ENCODE peak calls at places on chromosomes 2 and 18, in four cellular contexts. D, B, E and X are unnamed samples. For H3K9me3, the result is how much of the 10 kb centered on the place peaks cover.

GRCh38 chr2:152432206-152432653 is 97.3 kb downstream of the FMNL2 start:
- DNase-seq in D (peak), E (no peak), B (no peak), X (no peak)

GRCh38 chr2:9556121-9556869 is 665 bp upstream of the ADAM17 start:
- DNase-seq in B (no peak), D (no peak), E (no peak), X (no peak)

GRCh38 chr2:172137943-172138342 is 35.2 kb upstream of the DLX2 start:
- DNase-seq in B (no peak), E (no peak), D (no peak), X (no peak)

GRCh38 chr18:68428026-68428425 is 286.9 kb downstream of the TMX3 start:
- DNase-seq in D (no peak), B (no peak), E (no peak), X (no peak)

GRCh38 chr2:161036926-161037325 is 123.3 kb upstream of the TANK start:
- DNase-seq in E (no peak), B (no peak), D (no peak), X (no peak)

GRCh38 chr18:33316146-33316587 is 124.4 kb downstream of the CCDC178 start:
- DNase-seq in B (no peak), D (no peak), E (no peak), X (peak)

GRCh38 chr2:61636686-61637085 is 98.5 kb upstream of the XPO1 start:
- DNase-seq in B (no peak), D (no peak), E (no peak), X (no peak)

GRCh38 chr2:159224061-159224813 is 62.3 kb downstream of the WDSUB1 start:
- DNase-seq in B (no peak), E (no peak), D (no peak), X (no peak)

GRCh38 chr2:207937818-207938217 is 87.5 kb downstream of the PLEKHM3 start:
- DNase-seq in D (no peak), E (no peak), B (no peak), X (no peak)

GRCh38 chr2:196487426-196487825 is 152.1 kb upstream of the CCDC150 start:
- DNase-seq in D (no peak), B (no peak), E (no peak), X (no peak)

GRCh38 chr2:240369725-240370585 is 65.5 kb upstream of the GPC1 start:
- DNase-seq in D (peak), E (peak), B (no peak), X (peak)

GRCh38 chr2:150530168-150530567 is 42.7 kb upstream of the RND3 start:
- DNase-seq in B (no peak), D (no peak), E (no peak), X (no peak)

GRCh38 chr2:79564065-79564464 is 51.2 kb downstream of the CTNNA2 start:
- DNase-seq in E (no peak), D (no peak), B (no peak), X (no peak)

GRCh38 chr2:193537531-193537930 is 1342.8 kb upstream of the TMEFF2 start:
- DNase-seq in B (no peak), D (no peak), E (no peak), X (no peak)

GRCh38 chr18:58967643-58968291 is 103.1 kb downstream of the ZNF532 start:
- DNase-seq in D (no peak), E (no peak), B (no peak), X (no peak)

GRCh38 chr2:226580403-226580802 is 219.2 kb downstream of the IRS1 start:
- DNase-seq in E (no peak), B (no peak), D (no peak), X (no peak)
- H3K9me3 ChIP-seq in E (under half), B (under half), D (under half), X (under half)

GRCh38 chr2:38353402-38353801 is 23.7 kb downstream of the ATL2 start:
- DNase-seq in D (no peak), B (no peak), E (no peak), X (no peak)

DNA sequence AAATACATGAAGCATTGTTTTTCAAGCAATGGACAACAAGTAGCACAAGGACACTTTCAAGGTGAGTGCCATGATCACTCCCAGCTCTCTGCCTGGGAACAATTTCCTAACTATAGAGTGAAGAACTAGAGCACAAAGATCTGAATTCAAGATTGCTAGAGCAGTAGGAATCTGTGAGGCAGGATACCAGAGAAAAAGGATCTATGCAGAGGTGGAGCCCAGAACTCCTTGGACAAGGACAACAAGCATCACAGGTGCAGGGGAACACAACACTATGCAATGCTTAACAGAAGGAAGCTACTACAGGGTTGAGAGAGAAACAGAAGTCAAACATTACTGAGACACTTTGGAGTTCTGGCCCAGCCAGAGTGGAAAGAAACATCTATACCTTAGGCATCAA is 24.7 kb downstream of the ATL2 start:
- DNase-seq in B (no peak), E (no peak), D (no peak), X (no peak)
- H3K27ac ChIP-seq in B (no peak), E (no peak), D (no peak), X (no peak)

DNA sequence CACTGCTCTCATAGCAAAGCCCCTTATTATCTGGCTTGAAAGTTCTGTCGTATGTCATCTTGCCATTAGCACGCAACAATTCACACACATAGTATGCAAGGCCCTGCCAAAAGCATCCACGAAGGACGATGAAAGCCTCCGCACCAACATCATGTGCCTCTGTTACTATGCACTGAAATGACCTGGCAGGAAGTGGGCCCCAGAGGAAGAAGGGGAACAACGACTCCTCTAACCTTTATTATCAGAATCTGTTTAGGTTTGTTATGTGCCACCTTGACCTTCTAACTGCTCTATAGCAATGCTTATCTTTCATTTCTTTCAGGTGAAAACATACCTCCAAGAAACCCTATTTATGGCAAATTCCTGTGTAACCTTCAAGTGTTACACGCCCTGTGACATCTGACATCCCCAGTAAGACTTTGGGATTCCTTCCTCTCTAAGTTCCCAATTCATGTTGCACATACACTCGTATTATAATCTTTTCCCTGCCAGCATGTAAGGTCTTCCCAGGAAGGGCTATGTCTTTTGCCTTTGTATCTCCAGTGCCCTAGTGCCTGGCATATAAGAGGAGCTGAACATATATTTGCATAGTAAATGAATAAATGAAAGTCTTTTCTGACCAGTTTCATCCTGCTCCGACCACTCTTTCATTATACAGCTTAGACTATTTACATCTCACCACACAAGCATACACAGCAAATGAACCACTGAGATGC is 7.0 kb upstream of the NDUFV2 start:
- DNase-seq in D (peak), B (no peak), E (no peak), X (peak)
- TF ChIP-seq EP300 in D (no peak), B (no peak), E (no peak), X (no peak)

DNA sequence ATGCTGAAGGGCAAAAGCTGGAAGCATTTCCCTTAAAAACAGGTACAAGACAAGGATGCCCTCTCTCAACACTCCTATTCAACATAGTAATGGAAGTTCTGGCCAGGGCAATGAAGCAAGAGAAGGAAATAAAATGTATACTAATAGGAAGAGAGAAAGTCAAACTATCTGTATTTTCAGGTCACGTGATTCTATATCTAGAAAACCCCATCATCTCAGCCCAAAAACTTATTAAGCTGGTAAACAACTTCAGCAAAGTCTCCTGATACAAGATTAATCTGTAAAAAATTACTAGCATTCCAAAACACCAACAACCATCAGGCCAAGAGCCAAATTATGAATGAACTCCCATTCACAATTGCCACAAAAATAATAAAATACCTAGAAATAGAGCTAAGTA is 213.2 kb upstream of the CNTNAP5 start:
- DNase-seq in D (no peak), E (no peak), B (no peak), X (no peak)
- H3K9me3 ChIP-seq in D (under half), E (under half), B (under half), X (under half)

GRCh38 chr2:138124521-138124920 is 160.2 kb downstream of the HNMT start:
- DNase-seq in E (no peak), B (no peak), D (no peak), X (no peak)
- H3K27ac ChIP-seq in E (no peak), B (no peak), D (peak), X (no peak)

DNA sequence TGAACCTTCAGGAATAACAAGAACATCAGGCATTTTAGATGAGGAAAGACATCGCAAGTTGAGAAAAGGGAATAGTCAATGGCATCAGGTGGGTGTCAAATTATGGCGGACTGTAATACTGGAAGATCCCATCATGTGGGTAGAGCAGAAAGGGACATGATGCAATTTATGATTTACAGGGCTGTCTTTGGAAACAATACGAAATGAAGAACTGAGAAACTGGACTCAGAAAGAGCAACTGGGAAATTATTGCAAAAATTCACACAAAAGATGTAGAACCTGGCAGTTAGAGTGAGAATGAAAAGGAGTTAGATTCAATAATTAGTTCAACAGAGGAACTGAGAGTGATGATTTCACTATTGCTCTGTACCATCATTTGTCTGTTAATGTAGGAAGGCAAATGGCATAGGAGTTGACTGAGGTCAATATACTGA is 1635.0 kb upstream of the ACVR2A start:
- DNase-seq in E (no peak), D (no peak), B (no peak), X (no peak)
- TF ChIP-seq EP300 in E (no peak), D (no peak), B (no peak), X (no peak)

DNA sequence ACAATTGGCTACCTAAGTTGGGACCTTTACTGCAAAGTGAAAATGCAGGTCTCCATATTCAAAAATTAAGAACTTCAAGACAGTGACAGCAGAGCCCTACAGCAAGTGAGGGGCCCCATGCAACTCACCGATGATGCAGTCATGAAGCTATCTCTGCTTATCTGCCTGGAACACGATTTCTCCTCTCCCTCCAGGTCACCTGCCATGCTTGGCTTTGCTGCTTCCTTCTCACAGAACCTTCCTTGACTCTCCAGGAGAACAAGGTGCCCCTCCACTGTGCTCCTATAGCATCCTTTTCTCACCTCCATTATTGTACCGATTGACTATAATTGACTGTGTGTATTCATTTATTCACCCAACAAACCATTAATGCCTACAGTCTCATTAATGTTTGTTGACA is 145.6 kb downstream of the LPIN1 start:
- DNase-seq in B (no peak), E (no peak), D (no peak), X (no peak)
- H3K9me3 ChIP-seq in B (under half), E (under half), D (under half), X (under half)

DNA sequence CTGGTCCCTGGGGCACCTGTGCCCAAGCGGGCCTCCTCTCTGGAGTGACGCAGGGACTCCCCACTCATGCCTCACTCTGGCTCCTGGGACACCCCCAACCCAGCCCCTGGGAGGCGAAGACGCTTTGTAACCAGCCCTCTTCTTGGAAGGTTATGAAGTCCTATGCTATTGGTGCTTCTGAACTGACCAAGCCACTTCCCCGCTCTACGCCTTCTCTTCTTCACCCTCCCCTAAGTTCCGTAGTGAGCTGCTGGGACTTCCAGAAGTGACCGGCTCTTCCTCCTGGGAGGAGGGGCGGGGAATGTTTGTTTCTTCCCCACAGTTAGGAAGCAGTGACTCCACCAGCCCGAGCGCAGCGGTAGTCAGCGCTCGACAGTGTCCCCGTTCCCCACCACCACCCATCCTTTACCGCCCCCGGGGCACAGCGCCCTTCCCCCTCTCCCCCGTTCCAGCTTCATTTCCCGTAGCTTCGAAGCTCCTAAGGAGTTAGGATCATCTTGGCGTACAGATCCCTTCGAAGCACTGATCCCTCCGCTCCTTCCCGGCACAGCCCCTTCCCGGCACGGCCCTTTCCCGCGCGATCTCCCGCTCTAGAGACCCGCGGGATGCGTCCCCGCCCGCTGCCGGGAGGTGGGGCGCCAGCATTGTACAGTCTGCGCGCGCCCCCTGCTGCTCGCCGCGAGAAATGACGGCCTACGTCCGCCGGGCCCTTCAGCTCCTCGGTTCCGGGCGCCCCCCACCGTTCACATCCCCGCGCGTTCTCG is 25.3 kb upstream of the NOTO start:
- DNase-seq in B (peak), D (peak), E (peak), X (peak)
- H3K27ac ChIP-seq in B (peak), D (peak), E (no peak), X (peak)